ENCODE peak calls at places on chromosomes 1 and 21, in seven cellular contexts. M is IMR-90, R is heart left ventricle, Q is testis, L is ovary, H is tibial nerve, N is right lobe of liver. P is an unnamed sample. For H3K4me1 and H3K27me3, the result is how much of the 10 kb centered on the place peaks cover.

GRCh38 chr1:94486990-94487389 is 54.6 kb downstream of the F3 start:
- DNase-seq in R (no peak), N (no peak), L (no peak), M (no peak), H (no peak), Q (no peak), P (no peak)

GRCh38 chr1:241701483-241702290 is 49.6 kb downstream of the WDR64 start:
- DNase-seq in L (no peak), R (no peak), N (no peak), M (no peak), Q (no peak), H (no peak), P (no peak)

GRCh38 chr1:53634571-53634979 is 104.4 kb downstream of the GLIS1 start:
- DNase-seq in L (no peak), Q (no peak), H (no peak), M (no peak), R (peak), N (peak), P (peak)

GRCh38 chr21:28325618-28326017 is 667.1 kb downstream of the LTN1 start:
- DNase-seq in M (no peak), R (no peak), L (no peak), H (no peak), Q (no peak), N (no peak), P (no peak)

GRCh38 chr1:9720785-9721605 is 69.5 kb downstream of the PIK3CD start:
- DNase-seq in N (no peak), H (no peak), M (no peak), L (no peak), Q (no peak), R (no peak), P (no peak)

GRCh38 chr21:44920694-44921604 is at the start of gene ITGB2:
- DNase-seq in M (no peak), L (no peak), Q (no peak), N (no peak), R (no peak), H (no peak), P (no peak)

GRCh38 chr1:180415985-180416633 is 86.3 kb downstream of the ACBD6 start:
- DNase-seq in M (peak), H (no peak), N (no peak), R (no peak), L (no peak), Q (no peak), P (no peak)

GRCh38 chr21:43600642-43601397 is 58.5 kb downstream of the HSF2BP start:
- DNase-seq in N (no peak), H (no peak), R (no peak), L (no peak), Q (no peak), M (peak), P (no peak)

GRCh38 chr1:147721711-147722110 is 38.7 kb downstream of the GJA5 start:
- DNase-seq in N (no peak), R (no peak), H (no peak), L (no peak), M (no peak), Q (no peak), P (no peak)

GRCh38 chr1:204450461-204451257 is 39.0 kb upstream of the PPP1R15B start:
- DNase-seq in N (peak), R (peak), M (no peak), Q (no peak), H (no peak), L (no peak), P (no peak)

GRCh38 chr21:35231115-35231514 is 182.0 kb upstream of the RUNX1 start:
- DNase-seq in N (no peak), L (no peak), Q (no peak), H (no peak), R (no peak), M (peak), P (no peak)

DNA sequence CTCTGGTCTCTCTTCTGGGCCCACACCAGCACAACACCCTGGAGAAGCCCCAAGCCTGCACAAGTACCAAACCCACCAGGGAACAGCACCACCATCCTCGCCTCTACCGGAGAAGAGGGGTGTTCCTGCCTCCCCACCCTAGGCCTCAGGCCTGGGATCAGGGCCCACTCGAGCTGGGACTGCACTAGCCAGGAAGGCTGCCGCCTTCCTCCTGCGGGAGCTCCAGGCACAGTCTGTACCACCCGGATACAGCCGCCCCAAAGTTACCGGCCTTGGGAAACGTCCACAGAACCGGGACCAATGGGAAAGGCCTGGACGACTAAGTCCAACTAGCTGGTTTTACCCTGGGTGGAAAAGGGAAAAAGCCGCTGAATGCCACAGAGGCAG is 3.4 kb downstream of the TAL1 start:
- DNase-seq in N (no peak), H (no peak), Q (no peak), M (no peak), R (peak), L (no peak), P (no peak)
- TF ChIP-seq POLR2A in N (peak), H (no peak), Q (no peak), M (no peak), R (no peak), L (no peak), P (no peak)

DNA sequence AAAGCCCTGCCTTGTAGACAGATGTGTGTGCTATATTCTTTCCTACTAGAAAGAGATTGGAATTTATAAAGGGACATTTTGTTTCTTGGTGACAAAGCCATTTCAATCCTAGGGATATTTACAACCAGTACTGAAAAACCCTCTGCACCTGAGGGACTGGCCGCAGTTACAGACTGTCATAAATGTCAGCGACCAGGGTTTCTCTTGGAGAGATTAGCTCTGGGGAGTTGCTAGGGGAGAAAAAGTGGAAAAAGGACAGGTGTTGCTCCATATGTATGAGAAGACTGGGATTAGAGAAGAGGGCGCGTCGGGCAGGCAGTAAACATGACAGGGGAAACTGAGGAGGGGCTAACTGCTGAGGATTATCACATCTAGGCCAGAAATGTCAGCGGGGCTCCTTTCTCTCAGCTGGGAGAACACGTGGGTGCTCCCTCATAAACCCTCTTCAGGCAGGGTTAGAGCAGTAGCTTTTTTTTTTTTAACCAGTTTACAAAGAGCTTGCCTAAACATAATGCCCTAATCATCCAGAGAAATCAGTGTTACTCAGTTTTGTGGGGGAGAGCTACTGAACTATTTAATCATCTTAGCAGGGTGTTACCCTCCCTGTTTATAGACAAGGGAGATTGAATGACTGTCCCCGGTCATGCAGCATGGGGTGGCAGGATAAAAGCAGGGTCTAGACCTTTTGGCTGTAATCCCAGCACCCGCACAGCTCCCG is 35.1 kb downstream of the ELAPOR1 start:
- DNase-seq in N (no peak), H (no peak), L (no peak), R (no peak), Q (no peak), M (no peak), P (no peak)
- H3K4me1 ChIP-seq in N (under half), H (under half), L (under half), R (under half), Q (under half), M (under half), P (under half)

GRCh38 chr1:217137210-217137871 is 414.1 kb upstream of the ESRRG start:
- DNase-seq in N (no peak), Q (no peak), H (no peak), R (no peak), M (no peak), L (no peak), P (no peak)

GRCh38 chr1:217138173-217138838 is 415.1 kb upstream of the ESRRG start:
- DNase-seq in H (no peak), M (no peak), Q (no peak), N (no peak), L (no peak), R (no peak), P (no peak)

GRCh38 chr1:217135569-217135915 is 412.3 kb upstream of the ESRRG start:
- DNase-seq in Q (no peak), L (no peak), R (no peak), N (no peak), M (peak), H (no peak), P (no peak)

GRCh38 chr1:217135987-217136894 is 413.0 kb upstream of the ESRRG start:
- DNase-seq in M (no peak), R (no peak), Q (no peak), L (no peak), N (no peak), H (no peak), P (no peak)

GRCh38 chr1:217136895-217137205 is 413.6 kb upstream of the ESRRG start:
- DNase-seq in N (no peak), L (no peak), R (no peak), H (no peak), Q (no peak), M (no peak), P (no peak)
- H3K27me3 ChIP-seq in N (under half), L (under half), R (under half), H (under half), Q (under half), M (under half), P (half or more)

GRCh38 chr1:28642056-28642846 is 616 bp downstream of the TAF12 start:
- DNase-seq in Q (peak), H (no peak), N (no peak), M (peak), L (no peak), R (no peak), P (no peak)

GRCh38 chr1:28646040-28646439 is 2.4 kb upstream of the RNU11 start:
- DNase-seq in M (peak), N (no peak), Q (no peak), H (no peak), R (no peak), L (no peak), P (peak)

GRCh38 chr1:28648493-28649238 is at the start of gene RNU11:
- DNase-seq in Q (peak), L (peak), N (peak), H (peak), M (peak), R (peak), P (peak)

GRCh38 chr1:28640766-28641165 is 2.1 kb downstream of the TAF12 start:
- DNase-seq in L (no peak), M (peak), N (no peak), R (no peak), Q (no peak), H (no peak), P (no peak)

GRCh38 chr1:28642847-28643635 is at the start of gene TAF12:
- DNase-seq in L (peak), M (peak), Q (peak), R (peak), H (peak), N (peak), P (peak)
- TF ChIP-seq POLR2A in L (no peak), M (peak), Q (peak), R (no peak), H (peak), N (peak), P (peak)

GRCh38 chr1:22503721-22504410 is 52.2 kb downstream of the ZBTB40 start:
- DNase-seq in H (no peak), M (peak), R (no peak), Q (no peak), N (no peak), L (no peak), P (no peak)
- H3K4me1 ChIP-seq in H (under half), M (under half), R (under half), Q (under half), N (under half), L (under half), P (under half)

GRCh38 chr1:11858613-11858967 is at the start of gene NPPB:
- DNase-seq in H (no peak), L (no peak), R (no peak), M (no peak), Q (no peak), N (no peak), P (no peak)

GRCh38 chr1:11855430-11855829 is 3.3 kb downstream of the NPPB start:
- DNase-seq in R (no peak), M (no peak), N (no peak), H (no peak), L (no peak), Q (no peak), P (no peak)

GRCh38 chr1:11858158-11858557 is 587 bp downstream of the NPPB start:
- DNase-seq in L (no peak), R (no peak), N (no peak), H (no peak), M (no peak), Q (no peak), P (no peak)

GRCh38 chr1:11857164-11857853 is 1.4 kb downstream of the NPPB start:
- DNase-seq in R (no peak), H (no peak), M (no peak), L (no peak), N (no peak), Q (no peak), P (no peak)

DNA sequence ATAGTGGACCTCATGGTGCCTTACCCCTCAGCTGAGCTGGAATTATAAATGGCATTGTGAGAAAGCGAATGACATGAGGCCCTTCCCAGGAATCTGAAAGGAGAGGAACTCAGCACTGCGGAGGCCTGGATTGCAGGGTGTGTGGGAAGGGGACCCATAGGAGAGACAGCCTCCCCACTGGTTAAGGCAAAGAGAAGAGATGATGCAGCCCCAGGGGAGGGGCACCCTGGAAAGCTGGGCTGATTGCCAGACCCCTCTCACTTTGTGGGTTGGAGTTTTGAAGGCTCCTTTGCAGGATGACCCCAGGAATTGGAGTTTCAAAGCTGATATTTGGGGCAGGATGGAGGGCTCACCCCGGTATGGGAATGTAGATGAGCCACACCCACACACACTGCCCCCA is 2.0 kb downstream of the NPPB start:
- DNase-seq in L (no peak), M (no peak), H (no peak), R (no peak), Q (no peak), N (no peak), P (no peak)
- H3K27me3 ChIP-seq in L (under half), M (under half), H (under half), R (under half), Q (under half), N (under half), P (half or more)

DNA sequence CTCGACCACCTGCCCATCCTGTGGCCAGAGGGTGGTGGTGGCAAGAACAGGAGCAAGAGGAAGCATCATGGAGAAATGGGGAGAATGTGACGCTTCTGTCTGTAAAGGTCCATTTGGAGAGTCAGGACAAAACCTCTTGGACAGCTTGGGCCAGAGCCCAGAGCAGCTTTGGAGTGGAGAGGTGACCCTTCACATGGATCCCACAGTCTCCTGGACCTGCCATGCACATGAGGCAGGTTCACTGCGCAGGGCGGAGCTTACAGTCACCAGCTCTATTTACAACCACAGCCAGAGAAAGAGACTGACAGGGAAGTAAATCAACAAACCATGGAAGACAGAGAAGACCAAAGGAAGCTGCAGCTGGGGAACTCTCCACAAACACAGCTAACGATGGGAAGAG is 799 bp upstream of the RGS8 start:
- DNase-seq in R (no peak), N (no peak), L (no peak), M (no peak), H (no peak), Q (no peak), P (no peak)
- TF ChIP-seq POLR2A in R (no peak), N (no peak), L (no peak), M (no peak), H (no peak), Q (no peak), P (no peak)

GRCh38 chr1:231733063-231733462 is 106.5 kb downstream of the DISC1 start:
- DNase-seq in Q (no peak), N (no peak), L (no peak), M (no peak), R (no peak), H (no peak), P (no peak)

GRCh38 chr1:231727171-231727570 is 100.6 kb downstream of the DISC1 start:
- DNase-seq in R (no peak), M (no peak), Q (no peak), L (no peak), N (no peak), H (no peak), P (no peak)

GRCh38 chr1:231733672-231734071 is 107.1 kb downstream of the DISC1 start:
- DNase-seq in Q (no peak), H (no peak), N (no peak), L (no peak), M (no peak), R (no peak), P (no peak)

GRCh38 chr1:231731262-231731661 is 104.7 kb downstream of the DISC1 start:
- DNase-seq in H (no peak), N (no peak), R (no peak), Q (no peak), M (no peak), L (no peak), P (no peak)

DNA sequence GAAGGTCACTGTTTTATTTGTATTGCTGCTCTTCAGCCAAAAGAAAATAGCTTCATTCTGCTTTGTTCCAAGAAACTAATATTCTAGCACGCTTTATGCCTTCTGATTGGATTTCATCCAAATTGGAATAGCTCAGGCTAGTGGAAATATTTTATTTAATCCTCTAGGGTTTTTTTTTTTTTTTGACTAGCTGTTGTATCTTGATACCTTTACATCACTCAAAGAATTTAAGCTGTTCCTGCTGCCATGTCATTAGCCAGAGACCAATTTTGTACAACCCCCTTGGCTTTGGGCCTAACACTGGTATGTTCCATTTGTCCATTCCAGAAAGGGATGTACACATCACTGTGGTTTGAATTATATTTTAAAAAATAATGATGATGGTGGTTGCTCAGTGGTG is 103.0 kb downstream of the DISC1 start:
- DNase-seq in R (no peak), N (no peak), M (no peak), Q (no peak), H (no peak), L (no peak), P (no peak)
- H3K4me1 ChIP-seq in R (under half), N (under half), M (under half), Q (under half), H (under half), L (under half), P (under half)